ENCODE peak calls at places on chromosomes 13 and 19, in nine cellular contexts. One of them, this sample, is unnamed.

GRCh38 chr13:25630327-25630726 is 258.6 kb downstream of the ATP8A2 start:
- DNase-seq in ureter: no peak
- DNase-seq in hepatic stellate cell: no peak
- DNase-seq in T-helper 2 cell treated with Interferon-gamma antibody and Interleukin-4, amounts not matched to agents 5 μg/mL and 100 μg/mL, for 36 hours: no peak
- DNase-seq in AML-193: no peak
- DNase-seq in esophagus squamous epithelium: no peak
- DNase-seq in effector CD4-positive, alpha-beta T cell: no peak
- DNase-seq in LHCN-M2: no peak
- DNase-seq in SK-MEL-5: no peak
- DNase-seq in this sample: no peak

GRCh38 chr13:53255795-53256194 is 227.2 kb downstream of the OLFM4 start:
- DNase-seq in LHCN-M2: no peak
- DNase-seq in ureter: no peak
- DNase-seq in effector CD4-positive, alpha-beta T cell: no peak
- DNase-seq in SK-MEL-5: no peak
- DNase-seq in esophagus squamous epithelium: no peak
- DNase-seq in AML-193: no peak
- DNase-seq in T-helper 2 cell treated with Interferon-gamma antibody and Interleukin-4, amounts not matched to agents 5 μg/mL and 100 μg/mL, for 36 hours: no peak
- DNase-seq in hepatic stellate cell: no peak
- DNase-seq in this sample: no peak

GRCh38 chr13:81757348-81757950 is 1416.5 kb upstream of the SPRY2 start:
- DNase-seq in T-helper 2 cell treated with Interferon-gamma antibody and Interleukin-4, amounts not matched to agents 5 μg/mL and 100 μg/mL, for 36 hours: no peak
- DNase-seq in esophagus squamous epithelium: no peak
- DNase-seq in hepatic stellate cell: no peak
- DNase-seq in ureter: no peak
- DNase-seq in effector CD4-positive, alpha-beta T cell: no peak
- DNase-seq in SK-MEL-5: no peak
- DNase-seq in LHCN-M2: no peak
- DNase-seq in AML-193: no peak
- DNase-seq in this sample: no peak

GRCh38 chr19:44597131-44597491 is 16.3 kb upstream of the IGSF23 start:
- DNase-seq in esophagus squamous epithelium: no peak
- DNase-seq in hepatic stellate cell: no peak
- DNase-seq in effector CD4-positive, alpha-beta T cell: no peak
- DNase-seq in T-helper 2 cell treated with Interferon-gamma antibody and Interleukin-4, amounts not matched to agents 5 μg/mL and 100 μg/mL, for 36 hours: no peak
- DNase-seq in LHCN-M2: no peak
- DNase-seq in SK-MEL-5: no peak
- DNase-seq in AML-193: no peak
- DNase-seq in ureter: no peak
- DNase-seq in this sample: no peak

GRCh38 chr19:17680235-17680722 is 7.9 kb downstream of the UNC13A start:
- DNase-seq in ureter: peak
- DNase-seq in LHCN-M2: peak
- DNase-seq in esophagus squamous epithelium: no peak
- DNase-seq in hepatic stellate cell: peak
- DNase-seq in effector CD4-positive, alpha-beta T cell: no peak
- DNase-seq in AML-193: no peak
- DNase-seq in SK-MEL-5: peak
- DNase-seq in T-helper 2 cell treated with Interferon-gamma antibody and Interleukin-4, amounts not matched to agents 5 μg/mL and 100 μg/mL, for 36 hours: peak
- DNase-seq in this sample: peak

GRCh38 chr13:105925496-105925895 is 610.0 kb downstream of the EFNB2 start:
- DNase-seq in ureter: no peak
- DNase-seq in effector CD4-positive, alpha-beta T cell: no peak
- DNase-seq in SK-MEL-5: no peak
- DNase-seq in esophagus squamous epithelium: no peak
- DNase-seq in T-helper 2 cell treated with Interferon-gamma antibody and Interleukin-4, amounts not matched to agents 5 μg/mL and 100 μg/mL, for 36 hours: no peak
- DNase-seq in hepatic stellate cell: no peak
- DNase-seq in AML-193: no peak
- DNase-seq in LHCN-M2: peak
- DNase-seq in this sample: no peak

GRCh38 chr13:113427562-113428468 is 25.5 kb downstream of the ADPRHL1 start:
- DNase-seq in ureter: no peak
- DNase-seq in T-helper 2 cell treated with Interferon-gamma antibody and Interleukin-4, amounts not matched to agents 5 μg/mL and 100 μg/mL, for 36 hours: no peak
- DNase-seq in SK-MEL-5: no peak
- DNase-seq in esophagus squamous epithelium: no peak
- DNase-seq in AML-193: no peak
- DNase-seq in hepatic stellate cell: no peak
- DNase-seq in LHCN-M2: no peak
- DNase-seq in effector CD4-positive, alpha-beta T cell: no peak
- DNase-seq in this sample: no peak

GRCh38 chr13:109816979-109817275 is 30.5 kb upstream of the IRS2 start:
- DNase-seq in ureter: no peak
- DNase-seq in AML-193: no peak
- DNase-seq in T-helper 2 cell treated with Interferon-gamma antibody and Interleukin-4, amounts not matched to agents 5 μg/mL and 100 μg/mL, for 36 hours: no peak
- DNase-seq in effector CD4-positive, alpha-beta T cell: no peak
- DNase-seq in SK-MEL-5: no peak
- DNase-seq in hepatic stellate cell: peak
- DNase-seq in LHCN-M2: peak
- DNase-seq in esophagus squamous epithelium: no peak
- DNase-seq in this sample: no peak

GRCh38 chr13:46134961-46135522 is 30.2 kb upstream of the CPB2 start:
- DNase-seq in T-helper 2 cell treated with Interferon-gamma antibody and Interleukin-4, amounts not matched to agents 5 μg/mL and 100 μg/mL, for 36 hours: no peak
- DNase-seq in esophagus squamous epithelium: no peak
- DNase-seq in effector CD4-positive, alpha-beta T cell: no peak
- DNase-seq in ureter: peak
- DNase-seq in LHCN-M2: no peak
- DNase-seq in AML-193: no peak
- DNase-seq in hepatic stellate cell: no peak
- DNase-seq in SK-MEL-5: peak
- DNase-seq in this sample: peak

GRCh38 chr19:12137541-12137940 is 2.6 kb downstream of the ZNF20 start:
- DNase-seq in esophagus squamous epithelium: no peak
- DNase-seq in SK-MEL-5: no peak
- DNase-seq in AML-193: peak
- DNase-seq in effector CD4-positive, alpha-beta T cell: no peak
- DNase-seq in LHCN-M2: no peak
- DNase-seq in T-helper 2 cell treated with Interferon-gamma antibody and Interleukin-4, amounts not matched to agents 5 μg/mL and 100 μg/mL, for 36 hours: no peak
- DNase-seq in ureter: no peak
- DNase-seq in hepatic stellate cell: no peak
- DNase-seq in this sample: no peak

GRCh38 chr13:30997697-30998547 is 65.5 kb downstream of the TEX26 start:
- DNase-seq in SK-MEL-5: no peak
- DNase-seq in ureter: no peak
- DNase-seq in LHCN-M2: no peak
- DNase-seq in hepatic stellate cell: no peak
- DNase-seq in AML-193: no peak
- DNase-seq in T-helper 2 cell treated with Interferon-gamma antibody and Interleukin-4, amounts not matched to agents 5 μg/mL and 100 μg/mL, for 36 hours: no peak
- DNase-seq in effector CD4-positive, alpha-beta T cell: no peak
- DNase-seq in esophagus squamous epithelium: no peak
- DNase-seq in this sample: no peak

GRCh38 chr13:104648291-104648690 is 1582.1 kb upstream of the SLC10A2 start:
- DNase-seq in LHCN-M2: no peak
- DNase-seq in ureter: no peak
- DNase-seq in T-helper 2 cell treated with Interferon-gamma antibody and Interleukin-4, amounts not matched to agents 5 μg/mL and 100 μg/mL, for 36 hours: no peak
- DNase-seq in AML-193: no peak
- DNase-seq in effector CD4-positive, alpha-beta T cell: no peak
- DNase-seq in hepatic stellate cell: no peak
- DNase-seq in esophagus squamous epithelium: no peak
- DNase-seq in SK-MEL-5: no peak
- DNase-seq in this sample: no peak

GRCh38 chr19:9991425-9992191 is 18.7 kb downstream of the COL5A3 start:
- DNase-seq in esophagus squamous epithelium: no peak
- DNase-seq in effector CD4-positive, alpha-beta T cell: no peak
- DNase-seq in hepatic stellate cell: no peak
- DNase-seq in T-helper 2 cell treated with Interferon-gamma antibody and Interleukin-4, amounts not matched to agents 5 μg/mL and 100 μg/mL, for 36 hours: no peak
- DNase-seq in LHCN-M2: no peak
- DNase-seq in ureter: no peak
- DNase-seq in AML-193: no peak
- DNase-seq in SK-MEL-5: no peak
- DNase-seq in this sample: no peak

GRCh38 chr13:73340069-73340468 is 281.3 kb downstream of the KLF5 start:
- DNase-seq in effector CD4-positive, alpha-beta T cell: no peak
- DNase-seq in SK-MEL-5: no peak
- DNase-seq in T-helper 2 cell treated with Interferon-gamma antibody and Interleukin-4, amounts not matched to agents 5 μg/mL and 100 μg/mL, for 36 hours: no peak
- DNase-seq in ureter: no peak
- DNase-seq in AML-193: no peak
- DNase-seq in LHCN-M2: no peak
- DNase-seq in esophagus squamous epithelium: no peak
- DNase-seq in hepatic stellate cell: no peak
- DNase-seq in this sample: no peak

GRCh38 chr19:913080-913748 is at the start of gene R3HDM4:
- DNase-seq in effector CD4-positive, alpha-beta T cell: peak
- DNase-seq in AML-193: peak
- DNase-seq in SK-MEL-5: peak
- DNase-seq in T-helper 2 cell treated with Interferon-gamma antibody and Interleukin-4, amounts not matched to agents 5 μg/mL and 100 μg/mL, for 36 hours: peak
- DNase-seq in LHCN-M2: peak
- DNase-seq in hepatic stellate cell: peak
- DNase-seq in esophagus squamous epithelium: no peak
- DNase-seq in ureter: peak
- DNase-seq in this sample: peak

GRCh38 chr13:41334810-41335209 is 23.7 kb downstream of the NAA16 start:
- DNase-seq in AML-193: no peak
- DNase-seq in ureter: no peak
- DNase-seq in T-helper 2 cell treated with Interferon-gamma antibody and Interleukin-4, amounts not matched to agents 5 μg/mL and 100 μg/mL, for 36 hours: no peak
- DNase-seq in effector CD4-positive, alpha-beta T cell: no peak
- DNase-seq in LHCN-M2: no peak
- DNase-seq in hepatic stellate cell: no peak
- DNase-seq in esophagus squamous epithelium: no peak
- DNase-seq in SK-MEL-5: no peak
- DNase-seq in this sample: no peak

GRCh38 chr19:32651729-32652140 is 23.2 kb downstream of the ANKRD27 start:
- DNase-seq in ureter: no peak
- DNase-seq in AML-193: no peak
- DNase-seq in effector CD4-positive, alpha-beta T cell: no peak
- DNase-seq in LHCN-M2: no peak
- DNase-seq in esophagus squamous epithelium: no peak
- DNase-seq in T-helper 2 cell treated with Interferon-gamma antibody and Interleukin-4, amounts not matched to agents 5 μg/mL and 100 μg/mL, for 36 hours: no peak
- DNase-seq in SK-MEL-5: no peak
- DNase-seq in hepatic stellate cell: no peak
- DNase-seq in this sample: no peak

GRCh38 chr13:48009298-48009697 is 8.2 kb upstream of the SUCLA2 start:
- DNase-seq in LHCN-M2: peak
- DNase-seq in effector CD4-positive, alpha-beta T cell: no peak
- DNase-seq in T-helper 2 cell treated with Interferon-gamma antibody and Interleukin-4, amounts not matched to agents 5 μg/mL and 100 μg/mL, for 36 hours: no peak
- DNase-seq in hepatic stellate cell: peak
- DNase-seq in AML-193: peak
- DNase-seq in ureter: no peak
- DNase-seq in SK-MEL-5: no peak
- DNase-seq in esophagus squamous epithelium: no peak
- DNase-seq in this sample: peak

GRCh38 chr19:14354445-14354844 is 26.8 kb upstream of the ADGRE5 start:
- DNase-seq in LHCN-M2: no peak
- DNase-seq in hepatic stellate cell: peak
- DNase-seq in esophagus squamous epithelium: no peak
- DNase-seq in AML-193: no peak
- DNase-seq in SK-MEL-5: peak
- DNase-seq in effector CD4-positive, alpha-beta T cell: no peak
- DNase-seq in ureter: no peak
- DNase-seq in T-helper 2 cell treated with Interferon-gamma antibody and Interleukin-4, amounts not matched to agents 5 μg/mL and 100 μg/mL, for 36 hours: no peak
- DNase-seq in this sample: no peak

GRCh38 chr13:49356224-49356623 is 87.6 kb downstream of the CAB39L start:
- DNase-seq in hepatic stellate cell: peak
- DNase-seq in AML-193: no peak
- DNase-seq in LHCN-M2: peak
- DNase-seq in esophagus squamous epithelium: no peak
- DNase-seq in SK-MEL-5: no peak
- DNase-seq in effector CD4-positive, alpha-beta T cell: no peak
- DNase-seq in T-helper 2 cell treated with Interferon-gamma antibody and Interleukin-4, amounts not matched to agents 5 μg/mL and 100 μg/mL, for 36 hours: no peak
- DNase-seq in ureter: no peak
- DNase-seq in this sample: no peak

GRCh38 chr13:20428666-20429644 is 96.7 kb downstream of the CRYL1 start:
- DNase-seq in AML-193: no peak
- DNase-seq in hepatic stellate cell: no peak
- DNase-seq in SK-MEL-5: no peak
- DNase-seq in effector CD4-positive, alpha-beta T cell: no peak
- DNase-seq in T-helper 2 cell treated with Interferon-gamma antibody and Interleukin-4, amounts not matched to agents 5 μg/mL and 100 μg/mL, for 36 hours: no peak
- DNase-seq in esophagus squamous epithelium: no peak
- DNase-seq in ureter: no peak
- DNase-seq in LHCN-M2: peak
- DNase-seq in this sample: no peak

GRCh38 chr13:81275666-81276258 is 934.8 kb upstream of the SPRY2 start:
- DNase-seq in ureter: no peak
- DNase-seq in effector CD4-positive, alpha-beta T cell: no peak
- DNase-seq in AML-193: no peak
- DNase-seq in LHCN-M2: no peak
- DNase-seq in hepatic stellate cell: no peak
- DNase-seq in SK-MEL-5: no peak
- DNase-seq in T-helper 2 cell treated with Interferon-gamma antibody and Interleukin-4, amounts not matched to agents 5 μg/mL and 100 μg/mL, for 36 hours: no peak
- DNase-seq in esophagus squamous epithelium: no peak
- DNase-seq in this sample: no peak

GRCh38 chr19:51986309-51987291 is at the start of gene ZNF350:
- DNase-seq in hepatic stellate cell: peak
- DNase-seq in esophagus squamous epithelium: peak
- DNase-seq in T-helper 2 cell treated with Interferon-gamma antibody and Interleukin-4, amounts not matched to agents 5 μg/mL and 100 μg/mL, for 36 hours: peak
- DNase-seq in ureter: peak
- DNase-seq in effector CD4-positive, alpha-beta T cell: peak
- DNase-seq in LHCN-M2: peak
- DNase-seq in AML-193: peak
- DNase-seq in SK-MEL-5: peak
- DNase-seq in this sample: peak

GRCh38 chr19:3218037-3218661 is 6.3 kb upstream of the CELF5 start:
- DNase-seq in SK-MEL-5: no peak
- DNase-seq in T-helper 2 cell treated with Interferon-gamma antibody and Interleukin-4, amounts not matched to agents 5 μg/mL and 100 μg/mL, for 36 hours: no peak
- DNase-seq in effector CD4-positive, alpha-beta T cell: no peak
- DNase-seq in ureter: no peak
- DNase-seq in AML-193: no peak
- DNase-seq in hepatic stellate cell: no peak
- DNase-seq in esophagus squamous epithelium: no peak
- DNase-seq in LHCN-M2: no peak
- DNase-seq in this sample: no peak

GRCh38 chr13:24741016-24741662 is 22.8 kb upstream of the RNF17 start:
- DNase-seq in SK-MEL-5: peak
- DNase-seq in LHCN-M2: no peak
- DNase-seq in ureter: no peak
- DNase-seq in hepatic stellate cell: no peak
- DNase-seq in T-helper 2 cell treated with Interferon-gamma antibody and Interleukin-4, amounts not matched to agents 5 μg/mL and 100 μg/mL, for 36 hours: no peak
- DNase-seq in effector CD4-positive, alpha-beta T cell: no peak
- DNase-seq in AML-193: peak
- DNase-seq in esophagus squamous epithelium: no peak
- DNase-seq in this sample: peak

GRCh38 chr19:39246951-39247669 is 1.5 kb downstream of the IFNL4 start:
- DNase-seq in T-helper 2 cell treated with Interferon-gamma antibody and Interleukin-4, amounts not matched to agents 5 μg/mL and 100 μg/mL, for 36 hours: no peak
- DNase-seq in SK-MEL-5: no peak
- DNase-seq in effector CD4-positive, alpha-beta T cell: no peak
- DNase-seq in esophagus squamous epithelium: no peak
- DNase-seq in ureter: no peak
- DNase-seq in LHCN-M2: no peak
- DNase-seq in AML-193: no peak
- DNase-seq in hepatic stellate cell: no peak
- DNase-seq in this sample: no peak

GRCh38 chr13:72983085-72983768 is 75.6 kb upstream of the KLF5 start:
- DNase-seq in LHCN-M2: peak
- DNase-seq in SK-MEL-5: no peak
- DNase-seq in effector CD4-positive, alpha-beta T cell: no peak
- DNase-seq in ureter: no peak
- DNase-seq in esophagus squamous epithelium: no peak
- DNase-seq in hepatic stellate cell: no peak
- DNase-seq in AML-193: no peak
- DNase-seq in T-helper 2 cell treated with Interferon-gamma antibody and Interleukin-4, amounts not matched to agents 5 μg/mL and 100 μg/mL, for 36 hours: no peak
- DNase-seq in this sample: peak

GRCh38 chr19:821976-822773 is 420 bp upstream of the PLPPR3 start:
- DNase-seq in hepatic stellate cell: no peak
- DNase-seq in esophagus squamous epithelium: no peak
- DNase-seq in LHCN-M2: no peak
- DNase-seq in effector CD4-positive, alpha-beta T cell: no peak
- DNase-seq in SK-MEL-5: no peak
- DNase-seq in AML-193: no peak
- DNase-seq in ureter: no peak
- DNase-seq in T-helper 2 cell treated with Interferon-gamma antibody and Interleukin-4, amounts not matched to agents 5 μg/mL and 100 μg/mL, for 36 hours: no peak
- DNase-seq in this sample: no peak

GRCh38 chr19:48646192-48646911 is 365 bp upstream of the CA11 start:
- DNase-seq in effector CD4-positive, alpha-beta T cell: peak
- DNase-seq in LHCN-M2: peak
- DNase-seq in esophagus squamous epithelium: no peak
- DNase-seq in SK-MEL-5: peak
- DNase-seq in T-helper 2 cell treated with Interferon-gamma antibody and Interleukin-4, amounts not matched to agents 5 μg/mL and 100 μg/mL, for 36 hours: peak
- DNase-seq in AML-193: peak
- DNase-seq in ureter: peak
- DNase-seq in hepatic stellate cell: peak
- DNase-seq in this sample: peak

This sample was measured in Calu3.